ENCODE peak calls at places on chromosomes 2 and 18, in eight cellular contexts. One of them, this sample, is unnamed.

GRCh38 chr18:46224181-46224775 is 120.1 kb downstream of the HAUS1 start:
- DNase-seq in GOT3: no peak
- DNase-seq in left lung: no peak
- DNase-seq in stimulated activated CD4-positive, alpha-beta T cell treated with anti-CD3 and anti-CD28 coated beads, Interleukin-1b, Interleukin-23, amount 100 ng/mL, for 1 hour: no peak
- DNase-seq in activated CD4-positive, alpha-beta T cell treated with anti-CD3 and anti-CD28 coated beads, Interleukin-2, amount 50 U/mL, for 48 hours: no peak
- DNase-seq in AG10803: peak
- DNase-seq in brain microvascular endothelial cell: no peak
- DNase-seq in activated T-helper 1 cell treated with anti-CD3 and anti-CD28 coated beads, Interleukin-2, amount 50 U/mL, for 16 hours: no peak
- DNase-seq in this sample: no peak

GRCh38 chr2:84386326-84386995 is 72.6 kb downstream of the SUCLG1 start:
- DNase-seq in activated CD4-positive, alpha-beta T cell treated with anti-CD3 and anti-CD28 coated beads, Interleukin-2, amount 50 U/mL, for 48 hours: no peak
- DNase-seq in stimulated activated CD4-positive, alpha-beta T cell treated with anti-CD3 and anti-CD28 coated beads, Interleukin-1b, Interleukin-23, amount 100 ng/mL, for 1 hour: no peak
- DNase-seq in brain microvascular endothelial cell: no peak
- DNase-seq in AG10803: no peak
- DNase-seq in left lung: no peak
- DNase-seq in GOT3: no peak
- DNase-seq in activated T-helper 1 cell treated with anti-CD3 and anti-CD28 coated beads, Interleukin-2, amount 50 U/mL, for 16 hours: no peak
- DNase-seq in this sample: no peak

GRCh38 chr2:26672818-26673393 is 19.6 kb upstream of the KCNK3 start:
- DNase-seq in GOT3: no peak
- DNase-seq in brain microvascular endothelial cell: no peak
- DNase-seq in stimulated activated CD4-positive, alpha-beta T cell treated with anti-CD3 and anti-CD28 coated beads, Interleukin-1b, Interleukin-23, amount 100 ng/mL, for 1 hour: no peak
- DNase-seq in activated CD4-positive, alpha-beta T cell treated with anti-CD3 and anti-CD28 coated beads, Interleukin-2, amount 50 U/mL, for 48 hours: no peak
- DNase-seq in left lung: peak
- DNase-seq in AG10803: no peak
- DNase-seq in activated T-helper 1 cell treated with anti-CD3 and anti-CD28 coated beads, Interleukin-2, amount 50 U/mL, for 16 hours: no peak
- DNase-seq in this sample: no peak

GRCh38 chr18:42641996-42642395 is 473.5 kb downstream of the RIT2 start:
- DNase-seq in activated CD4-positive, alpha-beta T cell treated with anti-CD3 and anti-CD28 coated beads, Interleukin-2, amount 50 U/mL, for 48 hours: no peak
- DNase-seq in left lung: no peak
- DNase-seq in AG10803: no peak
- DNase-seq in activated T-helper 1 cell treated with anti-CD3 and anti-CD28 coated beads, Interleukin-2, amount 50 U/mL, for 16 hours: no peak
- DNase-seq in brain microvascular endothelial cell: no peak
- DNase-seq in stimulated activated CD4-positive, alpha-beta T cell treated with anti-CD3 and anti-CD28 coated beads, Interleukin-1b, Interleukin-23, amount 100 ng/mL, for 1 hour: no peak
- DNase-seq in GOT3: no peak
- DNase-seq in this sample: no peak

GRCh38 chr2:44768438-44769236 is 172.9 kb upstream of the SIX3 start:
- DNase-seq in stimulated activated CD4-positive, alpha-beta T cell treated with anti-CD3 and anti-CD28 coated beads, Interleukin-1b, Interleukin-23, amount 100 ng/mL, for 1 hour: no peak
- DNase-seq in brain microvascular endothelial cell: no peak
- DNase-seq in left lung: no peak
- DNase-seq in AG10803: no peak
- DNase-seq in GOT3: no peak
- DNase-seq in activated T-helper 1 cell treated with anti-CD3 and anti-CD28 coated beads, Interleukin-2, amount 50 U/mL, for 16 hours: no peak
- DNase-seq in activated CD4-positive, alpha-beta T cell treated with anti-CD3 and anti-CD28 coated beads, Interleukin-2, amount 50 U/mL, for 48 hours: no peak
- DNase-seq in this sample: no peak

GRCh38 chr2:158949300-158949699 is 19.1 kb upstream of the TANC1 start:
- DNase-seq in stimulated activated CD4-positive, alpha-beta T cell treated with anti-CD3 and anti-CD28 coated beads, Interleukin-1b, Interleukin-23, amount 100 ng/mL, for 1 hour: no peak
- DNase-seq in activated CD4-positive, alpha-beta T cell treated with anti-CD3 and anti-CD28 coated beads, Interleukin-2, amount 50 U/mL, for 48 hours: no peak
- DNase-seq in AG10803: no peak
- DNase-seq in left lung: no peak
- DNase-seq in GOT3: no peak
- DNase-seq in brain microvascular endothelial cell: no peak
- DNase-seq in activated T-helper 1 cell treated with anti-CD3 and anti-CD28 coated beads, Interleukin-2, amount 50 U/mL, for 16 hours: no peak
- DNase-seq in this sample: no peak

GRCh38 chr2:26471766-26472706 is 5.9 kb downstream of the OTOF start:
- DNase-seq in activated T-helper 1 cell treated with anti-CD3 and anti-CD28 coated beads, Interleukin-2, amount 50 U/mL, for 16 hours: no peak
- DNase-seq in stimulated activated CD4-positive, alpha-beta T cell treated with anti-CD3 and anti-CD28 coated beads, Interleukin-1b, Interleukin-23, amount 100 ng/mL, for 1 hour: no peak
- DNase-seq in activated CD4-positive, alpha-beta T cell treated with anti-CD3 and anti-CD28 coated beads, Interleukin-2, amount 50 U/mL, for 48 hours: no peak
- DNase-seq in brain microvascular endothelial cell: no peak
- DNase-seq in AG10803: no peak
- DNase-seq in left lung: no peak
- DNase-seq in GOT3: no peak
- DNase-seq in this sample: no peak

GRCh38 chr2:197059498-197059897 is 133.0 kb upstream of the PGAP1 start:
- DNase-seq in left lung: no peak
- DNase-seq in brain microvascular endothelial cell: no peak
- DNase-seq in stimulated activated CD4-positive, alpha-beta T cell treated with anti-CD3 and anti-CD28 coated beads, Interleukin-1b, Interleukin-23, amount 100 ng/mL, for 1 hour: no peak
- DNase-seq in AG10803: no peak
- DNase-seq in activated T-helper 1 cell treated with anti-CD3 and anti-CD28 coated beads, Interleukin-2, amount 50 U/mL, for 16 hours: no peak
- DNase-seq in activated CD4-positive, alpha-beta T cell treated with anti-CD3 and anti-CD28 coated beads, Interleukin-2, amount 50 U/mL, for 48 hours: no peak
- DNase-seq in GOT3: no peak
- DNase-seq in this sample: no peak

GRCh38 chr2:70685771-70686171 is 82.2 kb downstream of the ADD2 start:
- DNase-seq in left lung: no peak
- DNase-seq in GOT3: no peak
- DNase-seq in activated CD4-positive, alpha-beta T cell treated with anti-CD3 and anti-CD28 coated beads, Interleukin-2, amount 50 U/mL, for 48 hours: no peak
- DNase-seq in AG10803: peak
- DNase-seq in stimulated activated CD4-positive, alpha-beta T cell treated with anti-CD3 and anti-CD28 coated beads, Interleukin-1b, Interleukin-23, amount 100 ng/mL, for 1 hour: no peak
- DNase-seq in brain microvascular endothelial cell: no peak
- DNase-seq in activated T-helper 1 cell treated with anti-CD3 and anti-CD28 coated beads, Interleukin-2, amount 50 U/mL, for 16 hours: no peak
- DNase-seq in this sample: no peak

GRCh38 chr2:226756131-226756530 is 43.5 kb downstream of the IRS1 start:
- DNase-seq in GOT3: no peak
- DNase-seq in AG10803: peak
- DNase-seq in brain microvascular endothelial cell: peak
- DNase-seq in left lung: no peak
- DNase-seq in activated CD4-positive, alpha-beta T cell treated with anti-CD3 and anti-CD28 coated beads, Interleukin-2, amount 50 U/mL, for 48 hours: no peak
- DNase-seq in stimulated activated CD4-positive, alpha-beta T cell treated with anti-CD3 and anti-CD28 coated beads, Interleukin-1b, Interleukin-23, amount 100 ng/mL, for 1 hour: no peak
- DNase-seq in activated T-helper 1 cell treated with anti-CD3 and anti-CD28 coated beads, Interleukin-2, amount 50 U/mL, for 16 hours: no peak
- DNase-seq in this sample: no peak

GRCh38 chr2:128868686-128869551 is 550.3 kb upstream of the HS6ST1 start:
- DNase-seq in AG10803: peak
- DNase-seq in activated CD4-positive, alpha-beta T cell treated with anti-CD3 and anti-CD28 coated beads, Interleukin-2, amount 50 U/mL, for 48 hours: no peak
- DNase-seq in brain microvascular endothelial cell: no peak
- DNase-seq in left lung: no peak
- DNase-seq in activated T-helper 1 cell treated with anti-CD3 and anti-CD28 coated beads, Interleukin-2, amount 50 U/mL, for 16 hours: no peak
- DNase-seq in GOT3: no peak
- DNase-seq in stimulated activated CD4-positive, alpha-beta T cell treated with anti-CD3 and anti-CD28 coated beads, Interleukin-1b, Interleukin-23, amount 100 ng/mL, for 1 hour: no peak
- DNase-seq in this sample: peak

GRCh38 chr2:142868281-142868762 is 9.1 kb upstream of the KYNU start:
- DNase-seq in activated CD4-positive, alpha-beta T cell treated with anti-CD3 and anti-CD28 coated beads, Interleukin-2, amount 50 U/mL, for 48 hours: no peak
- DNase-seq in brain microvascular endothelial cell: no peak
- DNase-seq in stimulated activated CD4-positive, alpha-beta T cell treated with anti-CD3 and anti-CD28 coated beads, Interleukin-1b, Interleukin-23, amount 100 ng/mL, for 1 hour: no peak
- DNase-seq in activated T-helper 1 cell treated with anti-CD3 and anti-CD28 coated beads, Interleukin-2, amount 50 U/mL, for 16 hours: no peak
- DNase-seq in GOT3: peak
- DNase-seq in left lung: peak
- DNase-seq in AG10803: peak
- DNase-seq in this sample: peak

GRCh38 chr2:180240774-180241173 is 233.7 kb upstream of the CWC22 start:
- DNase-seq in GOT3: no peak
- DNase-seq in brain microvascular endothelial cell: no peak
- DNase-seq in stimulated activated CD4-positive, alpha-beta T cell treated with anti-CD3 and anti-CD28 coated beads, Interleukin-1b, Interleukin-23, amount 100 ng/mL, for 1 hour: no peak
- DNase-seq in AG10803: peak
- DNase-seq in activated CD4-positive, alpha-beta T cell treated with anti-CD3 and anti-CD28 coated beads, Interleukin-2, amount 50 U/mL, for 48 hours: no peak
- DNase-seq in left lung: no peak
- DNase-seq in activated T-helper 1 cell treated with anti-CD3 and anti-CD28 coated beads, Interleukin-2, amount 50 U/mL, for 16 hours: no peak
- DNase-seq in this sample: no peak

GRCh38 chr2:151063271-151063670 is 198.4 kb downstream of the RBM43 start:
- DNase-seq in stimulated activated CD4-positive, alpha-beta T cell treated with anti-CD3 and anti-CD28 coated beads, Interleukin-1b, Interleukin-23, amount 100 ng/mL, for 1 hour: no peak
- DNase-seq in GOT3: no peak
- DNase-seq in left lung: no peak
- DNase-seq in activated T-helper 1 cell treated with anti-CD3 and anti-CD28 coated beads, Interleukin-2, amount 50 U/mL, for 16 hours: no peak
- DNase-seq in activated CD4-positive, alpha-beta T cell treated with anti-CD3 and anti-CD28 coated beads, Interleukin-2, amount 50 U/mL, for 48 hours: no peak
- DNase-seq in AG10803: peak
- DNase-seq in brain microvascular endothelial cell: peak
- DNase-seq in this sample: peak

GRCh38 chr18:79706658-79707057 is 27.1 kb downstream of the CTDP1 start:
- DNase-seq in activated T-helper 1 cell treated with anti-CD3 and anti-CD28 coated beads, Interleukin-2, amount 50 U/mL, for 16 hours: no peak
- DNase-seq in AG10803: no peak
- DNase-seq in GOT3: no peak
- DNase-seq in brain microvascular endothelial cell: no peak
- DNase-seq in left lung: no peak
- DNase-seq in stimulated activated CD4-positive, alpha-beta T cell treated with anti-CD3 and anti-CD28 coated beads, Interleukin-1b, Interleukin-23, amount 100 ng/mL, for 1 hour: no peak
- DNase-seq in activated CD4-positive, alpha-beta T cell treated with anti-CD3 and anti-CD28 coated beads, Interleukin-2, amount 50 U/mL, for 48 hours: no peak
- DNase-seq in this sample: no peak

GRCh38 chr2:10079931-10080535 is at the start of gene CYS1:
- DNase-seq in AG10803: peak
- DNase-seq in activated CD4-positive, alpha-beta T cell treated with anti-CD3 and anti-CD28 coated beads, Interleukin-2, amount 50 U/mL, for 48 hours: peak
- DNase-seq in GOT3: no peak
- DNase-seq in brain microvascular endothelial cell: no peak
- DNase-seq in activated T-helper 1 cell treated with anti-CD3 and anti-CD28 coated beads, Interleukin-2, amount 50 U/mL, for 16 hours: no peak
- DNase-seq in stimulated activated CD4-positive, alpha-beta T cell treated with anti-CD3 and anti-CD28 coated beads, Interleukin-1b, Interleukin-23, amount 100 ng/mL, for 1 hour: no peak
- DNase-seq in left lung: no peak
- DNase-seq in this sample: peak

GRCh38 chr2:212021947-212022346 is 516.7 kb downstream of the ERBB4 start:
- DNase-seq in brain microvascular endothelial cell: peak
- DNase-seq in activated CD4-positive, alpha-beta T cell treated with anti-CD3 and anti-CD28 coated beads, Interleukin-2, amount 50 U/mL, for 48 hours: no peak
- DNase-seq in stimulated activated CD4-positive, alpha-beta T cell treated with anti-CD3 and anti-CD28 coated beads, Interleukin-1b, Interleukin-23, amount 100 ng/mL, for 1 hour: no peak
- DNase-seq in AG10803: peak
- DNase-seq in activated T-helper 1 cell treated with anti-CD3 and anti-CD28 coated beads, Interleukin-2, amount 50 U/mL, for 16 hours: no peak
- DNase-seq in GOT3: no peak
- DNase-seq in left lung: no peak
- DNase-seq in this sample: no peak

GRCh38 chr18:45464619-45465018 is 150.7 kb upstream of the SLC14A2 start:
- DNase-seq in activated T-helper 1 cell treated with anti-CD3 and anti-CD28 coated beads, Interleukin-2, amount 50 U/mL, for 16 hours: no peak
- DNase-seq in AG10803: no peak
- DNase-seq in stimulated activated CD4-positive, alpha-beta T cell treated with anti-CD3 and anti-CD28 coated beads, Interleukin-1b, Interleukin-23, amount 100 ng/mL, for 1 hour: no peak
- DNase-seq in brain microvascular endothelial cell: no peak
- DNase-seq in activated CD4-positive, alpha-beta T cell treated with anti-CD3 and anti-CD28 coated beads, Interleukin-2, amount 50 U/mL, for 48 hours: no peak
- DNase-seq in GOT3: no peak
- DNase-seq in left lung: no peak
- DNase-seq in this sample: no peak

GRCh38 chr2:116510117-116510671 is 1304.3 kb upstream of the DDX18 start:
- DNase-seq in brain microvascular endothelial cell: no peak
- DNase-seq in AG10803: no peak
- DNase-seq in left lung: no peak
- DNase-seq in stimulated activated CD4-positive, alpha-beta T cell treated with anti-CD3 and anti-CD28 coated beads, Interleukin-1b, Interleukin-23, amount 100 ng/mL, for 1 hour: no peak
- DNase-seq in GOT3: no peak
- DNase-seq in activated T-helper 1 cell treated with anti-CD3 and anti-CD28 coated beads, Interleukin-2, amount 50 U/mL, for 16 hours: no peak
- DNase-seq in activated CD4-positive, alpha-beta T cell treated with anti-CD3 and anti-CD28 coated beads, Interleukin-2, amount 50 U/mL, for 48 hours: no peak
- DNase-seq in this sample: no peak

GRCh38 chr2:85746313-85747004 is 7.3 kb upstream of the ATOH8 start:
- DNase-seq in activated CD4-positive, alpha-beta T cell treated with anti-CD3 and anti-CD28 coated beads, Interleukin-2, amount 50 U/mL, for 48 hours: no peak
- DNase-seq in stimulated activated CD4-positive, alpha-beta T cell treated with anti-CD3 and anti-CD28 coated beads, Interleukin-1b, Interleukin-23, amount 100 ng/mL, for 1 hour: no peak
- DNase-seq in GOT3: no peak
- DNase-seq in activated T-helper 1 cell treated with anti-CD3 and anti-CD28 coated beads, Interleukin-2, amount 50 U/mL, for 16 hours: no peak
- DNase-seq in brain microvascular endothelial cell: no peak
- DNase-seq in left lung: no peak
- DNase-seq in AG10803: no peak
- DNase-seq in this sample: no peak

GRCh38 chr2:71889991-71890684 is 257.5 kb downstream of the CYP26B1 start:
- DNase-seq in activated CD4-positive, alpha-beta T cell treated with anti-CD3 and anti-CD28 coated beads, Interleukin-2, amount 50 U/mL, for 48 hours: no peak
- DNase-seq in activated T-helper 1 cell treated with anti-CD3 and anti-CD28 coated beads, Interleukin-2, amount 50 U/mL, for 16 hours: no peak
- DNase-seq in stimulated activated CD4-positive, alpha-beta T cell treated with anti-CD3 and anti-CD28 coated beads, Interleukin-1b, Interleukin-23, amount 100 ng/mL, for 1 hour: no peak
- DNase-seq in brain microvascular endothelial cell: peak
- DNase-seq in left lung: no peak
- DNase-seq in AG10803: peak
- DNase-seq in GOT3: no peak
- DNase-seq in this sample: peak

GRCh38 chr2:248724-249123 is 15.1 kb downstream of the SH3YL1 start:
- DNase-seq in brain microvascular endothelial cell: no peak
- DNase-seq in GOT3: no peak
- DNase-seq in stimulated activated CD4-positive, alpha-beta T cell treated with anti-CD3 and anti-CD28 coated beads, Interleukin-1b, Interleukin-23, amount 100 ng/mL, for 1 hour: no peak
- DNase-seq in activated CD4-positive, alpha-beta T cell treated with anti-CD3 and anti-CD28 coated beads, Interleukin-2, amount 50 U/mL, for 48 hours: no peak
- DNase-seq in AG10803: no peak
- DNase-seq in activated T-helper 1 cell treated with anti-CD3 and anti-CD28 coated beads, Interleukin-2, amount 50 U/mL, for 16 hours: no peak
- DNase-seq in left lung: no peak
- DNase-seq in this sample: no peak

GRCh38 chr2:231764752-231765151 is 16.3 kb downstream of the PDE6D start:
- DNase-seq in stimulated activated CD4-positive, alpha-beta T cell treated with anti-CD3 and anti-CD28 coated beads, Interleukin-1b, Interleukin-23, amount 100 ng/mL, for 1 hour: no peak
- DNase-seq in brain microvascular endothelial cell: no peak
- DNase-seq in activated CD4-positive, alpha-beta T cell treated with anti-CD3 and anti-CD28 coated beads, Interleukin-2, amount 50 U/mL, for 48 hours: no peak
- DNase-seq in AG10803: no peak
- DNase-seq in left lung: no peak
- DNase-seq in GOT3: no peak
- DNase-seq in activated T-helper 1 cell treated with anti-CD3 and anti-CD28 coated beads, Interleukin-2, amount 50 U/mL, for 16 hours: no peak
- DNase-seq in this sample: no peak

GRCh38 chr18:8871484-8871883 is 166.1 kb downstream of the MTCL1 start:
- DNase-seq in activated CD4-positive, alpha-beta T cell treated with anti-CD3 and anti-CD28 coated beads, Interleukin-2, amount 50 U/mL, for 48 hours: no peak
- DNase-seq in AG10803: no peak
- DNase-seq in brain microvascular endothelial cell: no peak
- DNase-seq in GOT3: no peak
- DNase-seq in stimulated activated CD4-positive, alpha-beta T cell treated with anti-CD3 and anti-CD28 coated beads, Interleukin-1b, Interleukin-23, amount 100 ng/mL, for 1 hour: no peak
- DNase-seq in activated T-helper 1 cell treated with anti-CD3 and anti-CD28 coated beads, Interleukin-2, amount 50 U/mL, for 16 hours: no peak
- DNase-seq in left lung: no peak
- DNase-seq in this sample: no peak

GRCh38 chr2:74551942-74552913 is 1.5 kb downstream of the LOXL3 start:
- DNase-seq in brain microvascular endothelial cell: no peak
- DNase-seq in activated CD4-positive, alpha-beta T cell treated with anti-CD3 and anti-CD28 coated beads, Interleukin-2, amount 50 U/mL, for 48 hours: no peak
- DNase-seq in AG10803: no peak
- DNase-seq in activated T-helper 1 cell treated with anti-CD3 and anti-CD28 coated beads, Interleukin-2, amount 50 U/mL, for 16 hours: no peak
- DNase-seq in GOT3: no peak
- DNase-seq in stimulated activated CD4-positive, alpha-beta T cell treated with anti-CD3 and anti-CD28 coated beads, Interleukin-1b, Interleukin-23, amount 100 ng/mL, for 1 hour: no peak
- DNase-seq in left lung: no peak
- DNase-seq in this sample: no peak

GRCh38 chr2:29192526-29192925 is 77.3 kb downstream of the CLIP4 start:
- DNase-seq in activated T-helper 1 cell treated with anti-CD3 and anti-CD28 coated beads, Interleukin-2, amount 50 U/mL, for 16 hours: no peak
- DNase-seq in stimulated activated CD4-positive, alpha-beta T cell treated with anti-CD3 and anti-CD28 coated beads, Interleukin-1b, Interleukin-23, amount 100 ng/mL, for 1 hour: no peak
- DNase-seq in activated CD4-positive, alpha-beta T cell treated with anti-CD3 and anti-CD28 coated beads, Interleukin-2, amount 50 U/mL, for 48 hours: no peak
- DNase-seq in GOT3: no peak
- DNase-seq in brain microvascular endothelial cell: no peak
- DNase-seq in left lung: no peak
- DNase-seq in AG10803: peak
- DNase-seq in this sample: no peak

GRCh38 chr18:57767259-57768050 is 35.7 kb downstream of the ATP8B1 start:
- DNase-seq in activated T-helper 1 cell treated with anti-CD3 and anti-CD28 coated beads, Interleukin-2, amount 50 U/mL, for 16 hours: no peak
- DNase-seq in activated CD4-positive, alpha-beta T cell treated with anti-CD3 and anti-CD28 coated beads, Interleukin-2, amount 50 U/mL, for 48 hours: no peak
- DNase-seq in stimulated activated CD4-positive, alpha-beta T cell treated with anti-CD3 and anti-CD28 coated beads, Interleukin-1b, Interleukin-23, amount 100 ng/mL, for 1 hour: no peak
- DNase-seq in AG10803: peak
- DNase-seq in brain microvascular endothelial cell: no peak
- DNase-seq in GOT3: no peak
- DNase-seq in left lung: no peak
- DNase-seq in this sample: no peak

GRCh38 chr2:238558456-238559099 is 131.9 kb downstream of the ASB1 start:
- DNase-seq in stimulated activated CD4-positive, alpha-beta T cell treated with anti-CD3 and anti-CD28 coated beads, Interleukin-1b, Interleukin-23, amount 100 ng/mL, for 1 hour: no peak
- DNase-seq in AG10803: no peak
- DNase-seq in activated CD4-positive, alpha-beta T cell treated with anti-CD3 and anti-CD28 coated beads, Interleukin-2, amount 50 U/mL, for 48 hours: no peak
- DNase-seq in left lung: peak
- DNase-seq in GOT3: no peak
- DNase-seq in brain microvascular endothelial cell: no peak
- DNase-seq in activated T-helper 1 cell treated with anti-CD3 and anti-CD28 coated beads, Interleukin-2, amount 50 U/mL, for 16 hours: no peak
- DNase-seq in this sample: no peak

GRCh38 chr2:119049968-119050657 is 108.1 kb downstream of the MARCO start:
- DNase-seq in activated T-helper 1 cell treated with anti-CD3 and anti-CD28 coated beads, Interleukin-2, amount 50 U/mL, for 16 hours: no peak
- DNase-seq in brain microvascular endothelial cell: no peak
- DNase-seq in left lung: no peak
- DNase-seq in activated CD4-positive, alpha-beta T cell treated with anti-CD3 and anti-CD28 coated beads, Interleukin-2, amount 50 U/mL, for 48 hours: peak
- DNase-seq in GOT3: no peak
- DNase-seq in AG10803: no peak
- DNase-seq in stimulated activated CD4-positive, alpha-beta T cell treated with anti-CD3 and anti-CD28 coated beads, Interleukin-1b, Interleukin-23, amount 100 ng/mL, for 1 hour: no peak
- DNase-seq in this sample: no peak

GRCh38 chr2:198309673-198310280 is 505.4 kb downstream of the PLCL1 start:
- DNase-seq in stimulated activated CD4-positive, alpha-beta T cell treated with anti-CD3 and anti-CD28 coated beads, Interleukin-1b, Interleukin-23, amount 100 ng/mL, for 1 hour: no peak
- DNase-seq in GOT3: no peak
- DNase-seq in brain microvascular endothelial cell: peak
- DNase-seq in left lung: no peak
- DNase-seq in activated T-helper 1 cell treated with anti-CD3 and anti-CD28 coated beads, Interleukin-2, amount 50 U/mL, for 16 hours: peak
- DNase-seq in activated CD4-positive, alpha-beta T cell treated with anti-CD3 and anti-CD28 coated beads, Interleukin-2, amount 50 U/mL, for 48 hours: peak
- DNase-seq in AG10803: peak
- DNase-seq in this sample: peak

GRCh38 chr18:8726963-8727730 is 21.8 kb downstream of the MTCL1 start:
- DNase-seq in brain microvascular endothelial cell: no peak
- DNase-seq in AG10803: no peak
- DNase-seq in activated T-helper 1 cell treated with anti-CD3 and anti-CD28 coated beads, Interleukin-2, amount 50 U/mL, for 16 hours: no peak
- DNase-seq in GOT3: no peak
- DNase-seq in activated CD4-positive, alpha-beta T cell treated with anti-CD3 and anti-CD28 coated beads, Interleukin-2, amount 50 U/mL, for 48 hours: no peak
- DNase-seq in left lung: no peak
- DNase-seq in stimulated activated CD4-positive, alpha-beta T cell treated with anti-CD3 and anti-CD28 coated beads, Interleukin-1b, Interleukin-23, amount 100 ng/mL, for 1 hour: no peak
- DNase-seq in this sample: no peak

GRCh38 chr2:38076710-38077430 is 919 bp upstream of the CYP1B1 start:
- DNase-seq in brain microvascular endothelial cell: peak
- DNase-seq in stimulated activated CD4-positive, alpha-beta T cell treated with anti-CD3 and anti-CD28 coated beads, Interleukin-1b, Interleukin-23, amount 100 ng/mL, for 1 hour: no peak
- DNase-seq in left lung: peak
- DNase-seq in activated T-helper 1 cell treated with anti-CD3 and anti-CD28 coated beads, Interleukin-2, amount 50 U/mL, for 16 hours: peak
- DNase-seq in activated CD4-positive, alpha-beta T cell treated with anti-CD3 and anti-CD28 coated beads, Interleukin-2, amount 50 U/mL, for 48 hours: peak
- DNase-seq in GOT3: peak
- DNase-seq in AG10803: peak
- DNase-seq in this sample: peak

GRCh38 chr2:8086796-8087479 is 594.9 kb upstream of the ID2 start:
- DNase-seq in brain microvascular endothelial cell: peak
- DNase-seq in activated CD4-positive, alpha-beta T cell treated with anti-CD3 and anti-CD28 coated beads, Interleukin-2, amount 50 U/mL, for 48 hours: no peak
- DNase-seq in activated T-helper 1 cell treated with anti-CD3 and anti-CD28 coated beads, Interleukin-2, amount 50 U/mL, for 16 hours: no peak
- DNase-seq in left lung: no peak
- DNase-seq in stimulated activated CD4-positive, alpha-beta T cell treated with anti-CD3 and anti-CD28 coated beads, Interleukin-1b, Interleukin-23, amount 100 ng/mL, for 1 hour: no peak
- DNase-seq in GOT3: peak
- DNase-seq in AG10803: peak
- DNase-seq in this sample: peak

GRCh38 chr2:214569419-214570035 is 158.7 kb downstream of the VWC2L start:
- DNase-seq in left lung: no peak
- DNase-seq in activated T-helper 1 cell treated with anti-CD3 and anti-CD28 coated beads, Interleukin-2, amount 50 U/mL, for 16 hours: no peak
- DNase-seq in brain microvascular endothelial cell: no peak
- DNase-seq in GOT3: no peak
- DNase-seq in AG10803: no peak
- DNase-seq in stimulated activated CD4-positive, alpha-beta T cell treated with anti-CD3 and anti-CD28 coated beads, Interleukin-1b, Interleukin-23, amount 100 ng/mL, for 1 hour: no peak
- DNase-seq in activated CD4-positive, alpha-beta T cell treated with anti-CD3 and anti-CD28 coated beads, Interleukin-2, amount 50 U/mL, for 48 hours: no peak
- DNase-seq in this sample: no peak